ENCODE peak calls at places on chromosome 22, in five cellular contexts. One of them, this sample, is unnamed.

GRCh38 chr22:49299821-49300231 is 527.8 kb downstream of the BRD1 start:
- DNase-seq in fibroblast of lung: no peak
- DNase-seq in heart left ventricle: peak; percentile 10
- DNase-seq in cardiac muscle cell: no peak
- DNase-seq in mammary epithelial cell: no peak
- DNase-seq in this sample: no peak

GRCh38 chr22:36368359-36368983 is 19.3 kb downstream of the MYH9 start:
- DNase-seq in cardiac muscle cell: peak; percentile 76
- DNase-seq in heart left ventricle: no peak
- DNase-seq in mammary epithelial cell: peak; percentile 77
- DNase-seq in fibroblast of lung: peak; percentile 92
- DNase-seq in this sample: no peak

GRCh38 chr22:36753120-36753802 is 22.7 kb downstream of the IFT27 start:
- DNase-seq in mammary epithelial cell: peak; percentile 42
- DNase-seq in cardiac muscle cell: peak; percentile 59
- DNase-seq in fibroblast of lung: no peak
- DNase-seq in heart left ventricle: no peak
- DNase-seq in this sample: no peak

GRCh38 chr22:50473855-50474671 is 772 bp downstream of the SBF1 start:
- DNase-seq in mammary epithelial cell: peak; percentile 47
- DNase-seq in heart left ventricle: no peak
- DNase-seq in fibroblast of lung: peak; percentile 60
- DNase-seq in cardiac muscle cell: peak; percentile 69
- DNase-seq in this sample: no peak

GRCh38 chr22:28375761-28376534 is 303.7 kb downstream of the TTC28 start:
- DNase-seq in mammary epithelial cell: no peak
- DNase-seq in cardiac muscle cell: no peak
- DNase-seq in fibroblast of lung: peak; percentile 20
- DNase-seq in heart left ventricle: no peak
- DNase-seq in this sample: no peak

GRCh38 chr22:40410731-40411505 is 40.5 kb downstream of the SGSM3 start:
- DNase-seq in mammary epithelial cell: no peak
- DNase-seq in cardiac muscle cell: no peak
- DNase-seq in heart left ventricle: no peak
- DNase-seq in fibroblast of lung: no peak
- DNase-seq in this sample: no peak

GRCh38 chr22:22810018-22810427 is 77.6 kb upstream of the IGLL5 start:
- DNase-seq in mammary epithelial cell: no peak
- DNase-seq in fibroblast of lung: peak; percentile 11
- DNase-seq in heart left ventricle: peak; percentile 53
- DNase-seq in cardiac muscle cell: no peak
- DNase-seq in this sample: no peak

GRCh38 chr22:42673898-42674390 is 24.8 kb upstream of the CYB5R3 start:
- DNase-seq in cardiac muscle cell: no peak
- DNase-seq in heart left ventricle: no peak
- DNase-seq in mammary epithelial cell: peak; percentile 51
- DNase-seq in fibroblast of lung: peak; percentile 33
- DNase-seq in this sample: no peak

GRCh38 chr22:34638128-34638527 is 427.8 kb upstream of the ISX start:
- DNase-seq in heart left ventricle: no peak
- DNase-seq in mammary epithelial cell: no peak
- DNase-seq in fibroblast of lung: no peak
- DNase-seq in cardiac muscle cell: no peak
- DNase-seq in this sample: no peak

GRCh38 chr22:40966683-40967082 is 15.5 kb downstream of the RBX1 start:
- DNase-seq in mammary epithelial cell: no peak
- DNase-seq in cardiac muscle cell: no peak
- DNase-seq in fibroblast of lung: no peak
- DNase-seq in heart left ventricle: no peak
- DNase-seq in this sample: no peak

GRCh38 chr22:21938071-21938822 is 14.4 kb downstream of the PPM1F start:
- DNase-seq in cardiac muscle cell: peak; percentile 87
- DNase-seq in heart left ventricle: peak; percentile 95
- DNase-seq in fibroblast of lung: peak; percentile 81
- DNase-seq in mammary epithelial cell: peak; percentile 64
- DNase-seq in this sample: peak; percentile 30

GRCh38 chr22:41833369-41834004 is 582 bp downstream of the SREBF2 start:
- DNase-seq in heart left ventricle: peak; percentile 49
- DNase-seq in fibroblast of lung: peak; percentile 45
- DNase-seq in mammary epithelial cell: peak; percentile 44
- DNase-seq in cardiac muscle cell: peak; percentile 64
- DNase-seq in this sample: no peak

GRCh38 chr22:32325416-32325801 is 32.3 kb upstream of the RFPL3 start:
- DNase-seq in heart left ventricle: no peak
- DNase-seq in fibroblast of lung: no peak
- DNase-seq in cardiac muscle cell: peak; percentile 13
- DNase-seq in mammary epithelial cell: no peak
- DNase-seq in this sample: no peak

GRCh38 chr22:23268877-23269276 is 88.6 kb downstream of the BCR start:
- DNase-seq in fibroblast of lung: no peak
- DNase-seq in heart left ventricle: no peak
- DNase-seq in cardiac muscle cell: no peak
- DNase-seq in mammary epithelial cell: no peak
- DNase-seq in this sample: no peak

GRCh38 chr22:37100589-37101127 is 8.9 kb downstream of the TMPRSS6 start:
- DNase-seq in mammary epithelial cell: no peak
- DNase-seq in fibroblast of lung: no peak
- DNase-seq in cardiac muscle cell: peak; percentile 21
- DNase-seq in heart left ventricle: no peak
- DNase-seq in this sample: no peak

GRCh38 chr22:32700186-32700882 is 101.2 kb upstream of the TIMP3 start:
- DNase-seq in heart left ventricle: peak; percentile 29
- DNase-seq in mammary epithelial cell: no peak
- DNase-seq in cardiac muscle cell: no peak
- DNase-seq in fibroblast of lung: peak; percentile 15
- DNase-seq in this sample: no peak

GRCh38 chr22:48867891-48868290 is 959.8 kb downstream of the BRD1 start:
- DNase-seq in heart left ventricle: peak; percentile 9
- DNase-seq in fibroblast of lung: no peak
- DNase-seq in cardiac muscle cell: no peak
- DNase-seq in mammary epithelial cell: no peak
- DNase-seq in this sample: no peak

GRCh38 chr22:24697671-24698082 is 76.8 kb downstream of the PIWIL3 start:
- DNase-seq in cardiac muscle cell: no peak
- DNase-seq in fibroblast of lung: no peak
- DNase-seq in heart left ventricle: no peak
- DNase-seq in mammary epithelial cell: no peak
- DNase-seq in this sample: no peak

GRCh38 chr22:23714596-23715588 is 24.1 kb downstream of the RGL4 start:
- DNase-seq in cardiac muscle cell: no peak
- DNase-seq in fibroblast of lung: no peak
- DNase-seq in mammary epithelial cell: no peak
- DNase-seq in heart left ventricle: no peak
- DNase-seq in this sample: no peak

GRCh38 chr22:42711895-42712837 is 8.5 kb downstream of the A4GALT start:
- DNase-seq in fibroblast of lung: no peak
- DNase-seq in heart left ventricle: no peak
- DNase-seq in mammary epithelial cell: no peak
- DNase-seq in cardiac muscle cell: no peak
- DNase-seq in this sample: no peak

GRCh38 chr22:43783777-43784176 is 28.3 kb downstream of the EFCAB6 start:
- DNase-seq in cardiac muscle cell: no peak
- DNase-seq in fibroblast of lung: no peak
- DNase-seq in heart left ventricle: no peak
- DNase-seq in mammary epithelial cell: no peak
- DNase-seq in this sample: no peak
- TF ChIP-seq CTCF in cardiac muscle cell: peak; percentile 14
- TF ChIP-seq CTCF in fibroblast of lung: peak; percentile 20
- TF ChIP-seq CTCF in heart left ventricle: no peak
- TF ChIP-seq CTCF in mammary epithelial cell: peak; percentile 12
- TF ChIP-seq CTCF in this sample: peak; percentile 11

GRCh38 chr22:27063841-27064240 is 406.5 kb downstream of the MIAT start:
- DNase-seq in cardiac muscle cell: no peak
- DNase-seq in fibroblast of lung: no peak
- DNase-seq in heart left ventricle: no peak
- DNase-seq in mammary epithelial cell: no peak
- DNase-seq in this sample: no peak

GRCh38 chr22:27063381-27063780 is 406.0 kb downstream of the MIAT start:
- DNase-seq in heart left ventricle: no peak
- DNase-seq in fibroblast of lung: no peak
- DNase-seq in cardiac muscle cell: no peak
- DNase-seq in mammary epithelial cell: no peak
- DNase-seq in this sample: no peak

GRCh38 chr22:27060188-27060587 is 402.8 kb downstream of the MIAT start:
- DNase-seq in fibroblast of lung: no peak
- DNase-seq in heart left ventricle: no peak
- DNase-seq in mammary epithelial cell: no peak
- DNase-seq in cardiac muscle cell: no peak
- DNase-seq in this sample: no peak

GRCh38 chr22:27065259-27065658 is 407.9 kb downstream of the MIAT start:
- DNase-seq in cardiac muscle cell: no peak
- DNase-seq in fibroblast of lung: no peak
- DNase-seq in mammary epithelial cell: no peak
- DNase-seq in heart left ventricle: no peak
- DNase-seq in this sample: no peak

GRCh38 chr22:27062857-27063256 is 405.5 kb downstream of the MIAT start:
- DNase-seq in cardiac muscle cell: no peak
- DNase-seq in mammary epithelial cell: no peak
- DNase-seq in heart left ventricle: no peak
- DNase-seq in fibroblast of lung: no peak
- DNase-seq in this sample: no peak
- H3K27me3 ChIP-seq in cardiac muscle cell: no peaks in the 10 kb centered on the region
- H3K27me3 ChIP-seq in mammary epithelial cell: no peaks in the 10 kb centered on the region
- H3K27me3 ChIP-seq in heart left ventricle: peaks cover 22% of the 10 kb centered on the region
- H3K27me3 ChIP-seq in fibroblast of lung: peaks cover 11% of the 10 kb centered on the region
- H3K27me3 ChIP-seq in this sample: peaks cover 10% of the 10 kb centered on the region

DNA sequence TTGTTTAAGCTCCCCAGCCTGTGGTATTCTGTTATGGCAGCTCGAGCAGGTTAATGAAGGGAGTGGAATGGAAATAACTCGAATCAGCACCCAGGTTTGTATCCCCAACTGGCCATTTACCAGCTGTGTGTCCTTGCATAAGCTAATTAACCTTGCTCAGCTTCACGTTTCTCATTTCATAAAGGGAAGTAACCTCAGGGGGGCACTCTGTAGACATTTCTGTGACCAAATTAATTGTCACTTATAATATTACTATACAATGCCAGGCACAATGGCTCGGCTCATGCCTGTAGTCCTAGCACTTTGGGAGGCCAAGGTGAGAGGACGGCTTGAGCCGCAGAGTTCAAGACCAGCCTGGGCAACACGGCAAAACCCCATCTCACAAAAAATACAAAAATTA is 13.8 kb downstream of the ADA2 start:
- DNase-seq in mammary epithelial cell: no peak
- DNase-seq in cardiac muscle cell: no peak
- DNase-seq in fibroblast of lung: no peak
- DNase-seq in heart left ventricle: no peak
- DNase-seq in this sample: no peak
- TF ChIP-seq CTCF in mammary epithelial cell: no peak
- TF ChIP-seq CTCF in cardiac muscle cell: no peak
- TF ChIP-seq CTCF in fibroblast of lung: peak; percentile 6
- TF ChIP-seq CTCF in heart left ventricle: no peak
- TF ChIP-seq CTCF in this sample: no peak

GRCh38 chr22:19753996-19754700 is 6.4 kb upstream of the TBX1 start:
- DNase-seq in mammary epithelial cell: no peak
- DNase-seq in heart left ventricle: no peak
- DNase-seq in fibroblast of lung: no peak
- DNase-seq in cardiac muscle cell: no peak
- DNase-seq in this sample: no peak
- H3K27me3 ChIP-seq in mammary epithelial cell: peaks cover 20% of the 10 kb centered on the region
- H3K27me3 ChIP-seq in heart left ventricle: peaks cover 62% of the 10 kb centered on the region
- H3K27me3 ChIP-seq in fibroblast of lung: peaks cover 55% of the 10 kb centered on the region
- H3K27me3 ChIP-seq in cardiac muscle cell: peaks cover 84% of the 10 kb centered on the region
- H3K27me3 ChIP-seq in this sample: peaks cover 39% of the 10 kb centered on the region

GRCh38 chr22:44067033-44067432 is 42.9 kb downstream of the PARVB start:
- DNase-seq in heart left ventricle: no peak
- DNase-seq in mammary epithelial cell: no peak
- DNase-seq in fibroblast of lung: no peak
- DNase-seq in cardiac muscle cell: no peak
- DNase-seq in this sample: no peak
- TF ChIP-seq CTCF in heart left ventricle: no peak
- TF ChIP-seq CTCF in mammary epithelial cell: peak; percentile 6
- TF ChIP-seq CTCF in fibroblast of lung: no peak
- TF ChIP-seq CTCF in cardiac muscle cell: no peak
- TF ChIP-seq CTCF in this sample: no peak

GRCh38 chr22:26646158-26646557 is 11.2 kb upstream of the MIAT start:
- DNase-seq in mammary epithelial cell: no peak
- DNase-seq in fibroblast of lung: peak; percentile 70
- DNase-seq in heart left ventricle: no peak
- DNase-seq in cardiac muscle cell: no peak
- DNase-seq in this sample: no peak
- H3K27me3 ChIP-seq in mammary epithelial cell: no peaks in the 10 kb centered on the region
- H3K27me3 ChIP-seq in fibroblast of lung: peaks cover 24% of the 10 kb centered on the region
- H3K27me3 ChIP-seq in heart left ventricle: peaks cover 19% of the 10 kb centered on the region
- H3K27me3 ChIP-seq in cardiac muscle cell: peaks cover 31% of the 10 kb centered on the region
- H3K27me3 ChIP-seq in this sample: peaks cover 7% of the 10 kb centered on the region

DNA sequence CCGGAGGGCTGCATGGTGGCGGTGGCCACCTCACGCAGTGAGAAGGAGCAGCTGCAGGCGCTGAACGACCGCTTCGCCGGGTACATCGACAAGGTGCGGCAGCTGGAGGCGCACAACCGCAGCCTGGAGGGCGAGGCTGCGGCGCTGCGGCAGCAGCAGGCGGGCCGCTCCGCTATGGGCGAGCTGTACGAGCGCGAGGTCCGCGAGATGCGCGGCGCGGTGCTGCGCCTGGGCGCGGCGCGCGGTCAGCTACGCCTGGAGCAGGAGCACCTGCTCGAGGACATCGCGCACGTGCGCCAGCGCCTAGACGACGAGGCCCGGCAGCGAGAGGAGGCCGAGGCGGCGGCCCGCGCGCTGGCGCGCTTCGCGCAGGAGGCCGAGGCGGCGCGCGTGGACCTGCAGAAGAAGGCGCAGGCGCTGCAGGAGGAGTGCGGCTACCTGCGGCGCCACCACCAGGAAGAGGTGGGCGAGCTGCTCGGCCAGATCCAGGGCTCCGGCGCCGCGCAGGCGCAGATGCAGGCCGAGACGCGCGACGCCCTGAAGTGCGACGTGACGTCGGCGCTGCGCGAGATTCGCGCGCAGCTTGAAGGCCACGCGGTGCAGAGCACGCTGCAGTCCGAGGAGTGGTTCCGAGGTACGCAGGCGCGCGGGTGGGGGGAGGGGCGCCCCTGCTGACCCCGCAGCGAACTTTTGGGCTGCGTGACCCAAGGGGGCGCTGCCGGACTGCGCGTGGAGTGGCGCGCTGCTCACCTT is 670 bp downstream of the NEFH start:
- DNase-seq in fibroblast of lung: peak; percentile 60
- DNase-seq in mammary epithelial cell: peak; percentile 42
- DNase-seq in heart left ventricle: no peak
- DNase-seq in cardiac muscle cell: peak; percentile 82
- DNase-seq in this sample: no peak
- TF ChIP-seq CTCF in fibroblast of lung: no peak
- TF ChIP-seq CTCF in mammary epithelial cell: no peak
- TF ChIP-seq CTCF in heart left ventricle: no peak
- TF ChIP-seq CTCF in cardiac muscle cell: peak; percentile 16
- TF ChIP-seq CTCF in this sample: no peak

This sample was measured in BJ.